ENCODE peak calls at places on chromosome 7, in ten cellular contexts. X, R, Q, S, N, J, H, G, C and E are unnamed samples.

GRCh38 chr7:40680657-40681056 is 545.9 kb downstream of the SUGCT start:
- DNase-seq in C (no peak), R (no peak), S (no peak), J (peak; percentile 37), N (no peak), H (no peak), Q (no peak), X (peak; percentile 27), G (no peak), E (peak; percentile 37)

GRCh38 chr7:123916240-123916724 is 8.8 kb upstream of the SPAM1 start:
- DNase-seq in C (no peak), H (no peak), N (no peak), Q (peak; percentile 68), J (peak; percentile 6), R (no peak), G (no peak), S (peak; percentile 53), X (peak; percentile 7), E (peak; percentile 60)

GRCh38 chr7:129501760-129502707 is at the start of gene SMKR1:
- DNase-seq in Q (no peak), R (peak; percentile 83), H (no peak), S (peak; percentile 79), C (peak; percentile 29), G (peak; percentile 88), J (peak; percentile 80), N (no peak), X (peak; percentile 38), E (peak; percentile 80)

GRCh38 chr7:70459546-70459945 is 672.4 kb upstream of the GALNT17 start:
- DNase-seq in R (no peak), S (no peak), J (no peak), N (no peak), G (no peak), X (no peak), H (no peak), Q (no peak), C (no peak), E (no peak)

GRCh38 chr7:47438411-47439029 is 143.4 kb downstream of the TNS3 start:
- DNase-seq in Q (no peak), R (no peak), C (no peak), N (no peak), X (no peak), H (no peak), S (no peak), J (no peak), G (peak; percentile 50), E (no peak)

GRCh38 chr7:67937717-67938191 is 941.1 kb downstream of the TYW1 start:
- DNase-seq in C (no peak), N (peak; percentile 23), G (no peak), S (no peak), R (no peak), Q (peak; percentile 61), H (peak; percentile 68), X (peak; percentile 81), J (no peak), E (no peak)

GRCh38 chr7:131188367-131189339 is 139.0 kb upstream of the MKLN1 start:
- DNase-seq in C (peak; percentile 54), Q (no peak), G (no peak), S (no peak), R (no peak), X (peak; percentile 99), N (peak; percentile 98), J (no peak), H (peak; percentile 92), E (peak; percentile 95)

GRCh38 chr7:80224416-80224815 is 89.8 kb downstream of the GNAI1 start:
- DNase-seq in X (no peak), J (no peak), R (no peak), C (no peak), S (no peak), N (no peak), G (no peak), Q (no peak), H (no peak), E (no peak)

GRCh38 chr7:17307033-17307432 is 8.6 kb downstream of the AHR start:
- DNase-seq in S (no peak), G (no peak), C (no peak), J (no peak), H (no peak), Q (no peak), R (no peak), N (no peak), X (peak; percentile 58), E (no peak)

GRCh38 chr7:17307558-17307957 is 9.1 kb downstream of the AHR start:
- DNase-seq in S (no peak), Q (no peak), G (no peak), J (no peak), X (peak; percentile 49), H (no peak), R (no peak), C (no peak), N (no peak), E (no peak)

GRCh38 chr7:17302575-17303142 is 4.2 kb downstream of the AHR start:
- DNase-seq in H (no peak), S (no peak), G (no peak), N (no peak), C (no peak), X (peak; percentile 83), Q (no peak), R (no peak), J (no peak), E (peak; percentile 52)

GRCh38 chr7:17305387-17306171 is 7.1 kb downstream of the AHR start:
- DNase-seq in X (no peak), G (no peak), N (no peak), R (no peak), J (no peak), H (no peak), S (no peak), C (no peak), Q (no peak), E (no peak)

GRCh38 chr7:17304926-17305325 is 6.5 kb downstream of the AHR start:
- DNase-seq in N (peak; percentile 80), J (no peak), Q (no peak), S (no peak), X (peak; percentile 94), G (no peak), R (no peak), C (no peak), H (peak; percentile 85), E (peak; percentile 50)
- H3K4me3 ChIP-seq in N (peak overlapping the region; percentile 29), J (no peak overlapping the region), Q (no peak overlapping the region), S (no peak overlapping the region), X (no peak overlapping the region), G (no peak overlapping the region), R (peak overlapping the region; percentile 82), C (no peak overlapping the region), H (peak overlapping the region; percentile 31), E (no peak overlapping the region)

DNA sequence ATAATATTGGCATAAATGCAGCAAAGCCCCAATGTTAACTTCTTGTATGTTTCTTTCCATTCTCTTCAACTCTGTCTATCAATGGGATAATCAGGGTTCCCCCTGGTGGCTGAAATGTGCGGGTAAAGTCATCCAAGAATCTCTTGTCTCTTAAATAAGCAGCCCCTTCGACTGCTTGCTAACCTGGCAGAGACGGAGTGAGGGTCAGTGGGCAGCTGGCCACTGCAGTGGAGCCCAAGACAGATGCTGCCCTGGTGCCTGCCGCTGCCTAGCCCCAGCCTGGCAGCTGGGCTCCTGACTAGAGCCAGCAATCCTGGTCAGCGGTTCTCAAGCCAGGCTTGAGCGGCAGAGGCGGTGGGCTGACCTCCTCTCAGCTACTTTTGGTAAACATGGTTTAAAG is 248.9 kb downstream of the COBL start:
- DNase-seq in N (peak; percentile 46), X (peak; percentile 77), H (peak; percentile 73), J (peak; percentile 29), R (no peak), S (peak; percentile 72), G (peak; percentile 65), Q (no peak), C (peak; percentile 72), E (peak; percentile 70)
- TF ChIP-seq CTCF in N (peak; percentile 75), X (peak; percentile 80), H (peak; percentile 81), J (peak; percentile 81), R (peak; percentile 67), S (peak; percentile 64), G (peak; percentile 71), Q (peak; percentile 87), C (peak; percentile 64), E (peak; percentile 83)

DNA sequence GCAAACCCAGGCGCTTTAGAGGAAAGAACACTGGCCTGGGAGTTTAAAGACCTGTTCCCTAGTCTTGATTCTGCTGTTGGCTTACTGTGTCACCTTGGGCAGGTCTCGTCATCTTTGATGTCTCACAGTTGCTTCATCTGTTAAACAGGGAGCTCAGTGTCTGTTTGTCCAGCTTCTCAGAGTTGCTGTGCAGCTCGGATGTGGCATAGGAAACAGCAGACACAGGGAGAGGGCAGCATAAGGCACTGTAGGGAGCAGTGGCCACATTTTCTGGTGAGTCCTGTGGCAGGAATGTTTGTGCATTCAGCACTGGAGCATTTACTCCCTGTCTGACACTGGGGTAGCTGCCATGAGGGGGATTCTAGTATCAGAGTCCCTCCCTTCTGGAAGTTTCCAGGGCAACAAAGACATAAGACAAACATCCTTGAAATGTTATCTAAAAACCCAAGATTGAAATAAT is 2.0 kb downstream of the REPIN1 start:
- DNase-seq in R (peak; percentile 31), N (no peak), X (no peak), Q (no peak), J (no peak), C (no peak), S (no peak), G (no peak), H (no peak), E (no peak)
- H3K4me3 ChIP-seq in R (no peak overlapping the region), N (no peak overlapping the region), X (no peak overlapping the region), Q (peak overlapping the region; percentile 64), J (peak overlapping the region; percentile 87), C (no peak overlapping the region), S (peak overlapping the region; percentile 65), G (peak overlapping the region; percentile 88), H (no peak overlapping the region), E (peak overlapping the region; percentile 22)

GRCh38 chr7:96674565-96674964 is 35.1 kb downstream of the SEM1 start:
- DNase-seq in Q (no peak), N (no peak), S (no peak), C (no peak), X (no peak), G (no peak), H (no peak), J (no peak), R (no peak), E (no peak)
- TF ChIP-seq CTCF in Q (no peak), N (no peak), S (no peak), C (no peak), X (no peak), G (no peak), H (no peak), J (no peak), R (no peak), E (no peak)

DNA sequence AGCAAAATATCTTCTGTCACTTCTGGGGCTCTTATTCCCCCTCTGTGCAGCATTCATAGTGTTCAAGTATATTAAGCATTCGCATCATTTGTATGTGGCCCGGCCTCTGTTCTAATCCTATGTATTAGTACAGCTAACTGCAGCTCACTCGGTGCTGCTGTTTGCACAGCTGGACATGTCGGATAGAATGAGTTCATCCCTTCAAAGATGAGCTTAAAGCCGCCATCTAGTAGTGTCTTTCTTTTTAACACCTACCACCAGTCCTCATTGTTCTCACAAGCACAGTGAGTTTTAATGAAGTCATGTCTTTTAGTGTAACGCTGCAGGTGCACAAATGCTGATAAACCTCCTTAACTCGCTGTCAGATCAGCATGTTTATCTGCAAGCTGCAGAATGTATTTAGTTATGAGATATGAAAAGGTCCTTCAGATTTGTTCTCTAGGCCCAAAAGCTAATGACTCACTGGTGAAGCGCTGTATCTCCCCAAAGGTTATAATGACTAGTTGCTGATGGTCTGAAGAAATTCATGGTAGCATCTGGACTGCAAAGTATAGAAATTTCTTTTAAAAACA is 247.5 kb downstream of the MTERF1 start:
- DNase-seq in N (no peak), X (no peak), H (no peak), C (no peak), J (no peak), Q (no peak), R (no peak), S (no peak), G (no peak), E (no peak)
- H3K4me3 ChIP-seq in N (no peak overlapping the region), X (no peak overlapping the region), H (no peak overlapping the region), C (no peak overlapping the region), J (no peak overlapping the region), Q (no peak overlapping the region), R (no peak overlapping the region), S (no peak overlapping the region), G (no peak overlapping the region), E (no peak overlapping the region)